ENCODE peak calls at places on chromosomes 3 and 15, in nine cellular contexts. One of them, this sample, is unnamed.

GRCh38 chr3:126208618-126209256 is 28.4 kb upstream of the ALDH1L1 start:
- DNase-seq in GM23248: peak; percentile 70
- DNase-seq in aorta: peak; percentile 96
- DNase-seq in Kasumi-1: peak; percentile 64
- DNase-seq in hepatocyte: peak; percentile 54
- DNase-seq in HFFc6: peak; percentile 97
- DNase-seq in NCI-H82: peak; percentile 7
- DNase-seq in NCI-H510A: no peak
- DNase-seq in HEK293T: no peak
- DNase-seq in this sample: peak; percentile 85

GRCh38 chr15:29711531-29711930 is 110.7 kb downstream of the TJP1 start:
- DNase-seq in HFFc6: no peak
- DNase-seq in aorta: no peak
- DNase-seq in GM23248: no peak
- DNase-seq in NCI-H82: no peak
- DNase-seq in hepatocyte: no peak
- DNase-seq in HEK293T: no peak
- DNase-seq in NCI-H510A: no peak
- DNase-seq in Kasumi-1: no peak
- DNase-seq in this sample: peak; percentile 47

GRCh38 chr15:37020852-37021251 is 79.5 kb downstream of the MEIS2 start:
- DNase-seq in HEK293T: no peak
- DNase-seq in HFFc6: no peak
- DNase-seq in aorta: no peak
- DNase-seq in hepatocyte: no peak
- DNase-seq in GM23248: no peak
- DNase-seq in NCI-H510A: no peak
- DNase-seq in NCI-H82: no peak
- DNase-seq in Kasumi-1: no peak
- DNase-seq in this sample: no peak

GRCh38 chr3:134376786-134377431 is 2.7 kb upstream of the AMOTL2 start:
- DNase-seq in GM23248: no peak
- DNase-seq in NCI-H510A: no peak
- DNase-seq in hepatocyte: no peak
- DNase-seq in NCI-H82: no peak
- DNase-seq in Kasumi-1: no peak
- DNase-seq in aorta: peak; percentile 34
- DNase-seq in HEK293T: no peak
- DNase-seq in HFFc6: no peak
- DNase-seq in this sample: no peak

GRCh38 chr15:47803767-47804166 is 86.5 kb downstream of the SEMA6D start:
- DNase-seq in HEK293T: no peak
- DNase-seq in aorta: no peak
- DNase-seq in hepatocyte: no peak
- DNase-seq in NCI-H82: peak; percentile 23
- DNase-seq in NCI-H510A: no peak
- DNase-seq in HFFc6: no peak
- DNase-seq in Kasumi-1: no peak
- DNase-seq in GM23248: peak; percentile 64
- DNase-seq in this sample: no peak

GRCh38 chr3:13901935-13902584 is 22.2 kb upstream of the WNT7A start:
- DNase-seq in NCI-H510A: no peak
- DNase-seq in hepatocyte: no peak
- DNase-seq in HFFc6: no peak
- DNase-seq in Kasumi-1: no peak
- DNase-seq in GM23248: no peak
- DNase-seq in aorta: no peak
- DNase-seq in HEK293T: no peak
- DNase-seq in NCI-H82: no peak
- DNase-seq in this sample: no peak

GRCh38 chr15:84903751-84904150 is 19.3 kb downstream of the SLC28A1 start:
- DNase-seq in NCI-H510A: no peak
- DNase-seq in GM23248: no peak
- DNase-seq in hepatocyte: no peak
- DNase-seq in aorta: no peak
- DNase-seq in Kasumi-1: no peak
- DNase-seq in HEK293T: no peak
- DNase-seq in NCI-H82: no peak
- DNase-seq in HFFc6: no peak
- DNase-seq in this sample: no peak

GRCh38 chr3:47910777-47911440 is 105.3 kb downstream of the MAP4 start:
- DNase-seq in NCI-H510A: no peak
- DNase-seq in HEK293T: no peak
- DNase-seq in HFFc6: peak; percentile 88
- DNase-seq in hepatocyte: peak; percentile 29
- DNase-seq in aorta: no peak
- DNase-seq in NCI-H82: no peak
- DNase-seq in Kasumi-1: no peak
- DNase-seq in GM23248: peak; percentile 96
- DNase-seq in this sample: peak; percentile 93

GRCh38 chr3:127164615-127165014 is 28.3 kb upstream of the PRR23E start:
- DNase-seq in HFFc6: no peak
- DNase-seq in aorta: peak; percentile 59
- DNase-seq in Kasumi-1: no peak
- DNase-seq in hepatocyte: no peak
- DNase-seq in NCI-H510A: no peak
- DNase-seq in HEK293T: no peak
- DNase-seq in GM23248: no peak
- DNase-seq in NCI-H82: no peak
- DNase-seq in this sample: no peak

GRCh38 chr3:107323723-107324122 is 53.5 kb upstream of the CCDC54 start:
- DNase-seq in HFFc6: no peak
- DNase-seq in HEK293T: no peak
- DNase-seq in NCI-H510A: no peak
- DNase-seq in GM23248: no peak
- DNase-seq in NCI-H82: no peak
- DNase-seq in aorta: no peak
- DNase-seq in Kasumi-1: no peak
- DNase-seq in hepatocyte: no peak
- DNase-seq in this sample: no peak

GRCh38 chr3:127172670-127173515 is 20.0 kb upstream of the PRR23E start:
- DNase-seq in Kasumi-1: no peak
- DNase-seq in HFFc6: peak; percentile 86
- DNase-seq in aorta: peak; percentile 84
- DNase-seq in HEK293T: peak; percentile 27
- DNase-seq in NCI-H82: peak; percentile 92
- DNase-seq in NCI-H510A: peak; percentile 56
- DNase-seq in GM23248: peak; percentile 92
- DNase-seq in hepatocyte: peak; percentile 52
- DNase-seq in this sample: peak; percentile 75

GRCh38 chr15:56052389-56053045 is 59.1 kb upstream of the NEDD4 start:
- DNase-seq in GM23248: peak; percentile 71
- DNase-seq in HFFc6: peak; percentile 57
- DNase-seq in NCI-H510A: no peak
- DNase-seq in NCI-H82: peak; percentile 64
- DNase-seq in HEK293T: peak; percentile 16
- DNase-seq in hepatocyte: peak; percentile 65
- DNase-seq in aorta: no peak
- DNase-seq in Kasumi-1: peak; percentile 85
- DNase-seq in this sample: peak; percentile 63

GRCh38 chr3:123344941-123345594 is 103.8 kb downstream of the ADCY5 start:
- DNase-seq in NCI-H82: peak; percentile 37
- DNase-seq in hepatocyte: no peak
- DNase-seq in GM23248: no peak
- DNase-seq in aorta: peak; percentile 68
- DNase-seq in HFFc6: no peak
- DNase-seq in HEK293T: no peak
- DNase-seq in NCI-H510A: no peak
- DNase-seq in Kasumi-1: no peak
- DNase-seq in this sample: peak; percentile 7

GRCh38 chr3:143644370-143645089 is 203.7 kb downstream of the SLC9A9 start:
- DNase-seq in NCI-H510A: peak; percentile 49
- DNase-seq in Kasumi-1: peak; percentile 69
- DNase-seq in HFFc6: peak; percentile 59
- DNase-seq in NCI-H82: peak; percentile 80
- DNase-seq in GM23248: peak; percentile 87
- DNase-seq in HEK293T: peak; percentile 73
- DNase-seq in aorta: no peak
- DNase-seq in hepatocyte: peak; percentile 84
- DNase-seq in this sample: peak; percentile 88

GRCh38 chr15:29613951-29614382 is 208.3 kb downstream of the TJP1 start:
- DNase-seq in NCI-H510A: no peak
- DNase-seq in aorta: no peak
- DNase-seq in HEK293T: peak; percentile 23
- DNase-seq in NCI-H82: peak; percentile 67
- DNase-seq in Kasumi-1: no peak
- DNase-seq in hepatocyte: no peak
- DNase-seq in GM23248: peak; percentile 56
- DNase-seq in HFFc6: no peak
- DNase-seq in this sample: no peak

GRCh38 chr3:172061724-172062184 is 22.4 kb downstream of the FNDC3B start:
- DNase-seq in NCI-H82: no peak
- DNase-seq in Kasumi-1: peak; percentile 36
- DNase-seq in hepatocyte: peak; percentile 39
- DNase-seq in NCI-H510A: no peak
- DNase-seq in HEK293T: no peak
- DNase-seq in GM23248: peak; percentile 54
- DNase-seq in HFFc6: no peak
- DNase-seq in aorta: no peak
- DNase-seq in this sample: peak; percentile 56

GRCh38 chr15:63156708-63157065 is 590 bp downstream of the RPS27L start:
- DNase-seq in HFFc6: peak; percentile 23
- DNase-seq in HEK293T: peak; percentile 14
- DNase-seq in Kasumi-1: peak; percentile 35
- DNase-seq in aorta: no peak
- DNase-seq in NCI-H82: peak; percentile 48
- DNase-seq in GM23248: peak; percentile 72
- DNase-seq in NCI-H510A: no peak
- DNase-seq in hepatocyte: peak; percentile 62
- DNase-seq in this sample: peak; percentile 48

GRCh38 chr3:20760981-20761380 is 575.0 kb upstream of the SGO1 start:
- DNase-seq in hepatocyte: no peak
- DNase-seq in NCI-H510A: no peak
- DNase-seq in HEK293T: no peak
- DNase-seq in HFFc6: peak; percentile 10
- DNase-seq in NCI-H82: no peak
- DNase-seq in GM23248: peak; percentile 25
- DNase-seq in Kasumi-1: no peak
- DNase-seq in aorta: no peak
- DNase-seq in this sample: no peak

GRCh38 chr3:118504906-118505305 is 529.7 kb downstream of the IGSF11 start:
- DNase-seq in hepatocyte: no peak
- DNase-seq in HFFc6: no peak
- DNase-seq in Kasumi-1: no peak
- DNase-seq in aorta: no peak
- DNase-seq in GM23248: no peak
- DNase-seq in HEK293T: no peak
- DNase-seq in NCI-H510A: no peak
- DNase-seq in NCI-H82: no peak
- DNase-seq in this sample: no peak

GRCh38 chr3:58332575-58333179 is at the start of gene PXK:
- DNase-seq in NCI-H82: peak; percentile 72
- DNase-seq in GM23248: peak; percentile 94
- DNase-seq in HFFc6: peak; percentile 64
- DNase-seq in Kasumi-1: peak; percentile 49
- DNase-seq in NCI-H510A: no peak
- DNase-seq in aorta: peak; percentile 95
- DNase-seq in HEK293T: peak; percentile 81
- DNase-seq in hepatocyte: peak; percentile 88
- DNase-seq in this sample: peak; percentile 79

GRCh38 chr15:39429898-39430357 is 151.0 kb upstream of the THBS1 start:
- DNase-seq in Kasumi-1: no peak
- DNase-seq in hepatocyte: peak; percentile 19
- DNase-seq in aorta: no peak
- DNase-seq in HEK293T: no peak
- DNase-seq in HFFc6: peak; percentile 75
- DNase-seq in NCI-H82: no peak
- DNase-seq in GM23248: peak; percentile 86
- DNase-seq in NCI-H510A: no peak
- DNase-seq in this sample: peak; percentile 92

GRCh38 chr15:85527907-85528306 is 147.5 kb downstream of the AKAP13 start:
- DNase-seq in HEK293T: no peak
- DNase-seq in aorta: no peak
- DNase-seq in NCI-H82: no peak
- DNase-seq in hepatocyte: peak; percentile 34
- DNase-seq in NCI-H510A: no peak
- DNase-seq in GM23248: peak; percentile 95
- DNase-seq in Kasumi-1: no peak
- DNase-seq in HFFc6: peak; percentile 75
- DNase-seq in this sample: peak; percentile 89

GRCh38 chr3:99716463-99716995 is 78.1 kb downstream of the COL8A1 start:
- DNase-seq in Kasumi-1: no peak
- DNase-seq in hepatocyte: no peak
- DNase-seq in HEK293T: no peak
- DNase-seq in NCI-H510A: no peak
- DNase-seq in HFFc6: no peak
- DNase-seq in NCI-H82: no peak
- DNase-seq in aorta: no peak
- DNase-seq in GM23248: no peak
- DNase-seq in this sample: no peak

GRCh38 chr3:177833392-177833791 is 636.1 kb upstream of the TBL1XR1 start:
- DNase-seq in GM23248: no peak
- DNase-seq in HEK293T: no peak
- DNase-seq in hepatocyte: no peak
- DNase-seq in Kasumi-1: no peak
- DNase-seq in NCI-H82: peak; percentile 74
- DNase-seq in aorta: no peak
- DNase-seq in HFFc6: no peak
- DNase-seq in NCI-H510A: no peak
- DNase-seq in this sample: no peak

GRCh38 chr3:9037113-9037715 is 73.9 kb upstream of the RAD18 start:
- DNase-seq in hepatocyte: no peak
- DNase-seq in GM23248: peak; percentile 43
- DNase-seq in aorta: no peak
- DNase-seq in HFFc6: no peak
- DNase-seq in HEK293T: no peak
- DNase-seq in NCI-H82: no peak
- DNase-seq in NCI-H510A: no peak
- DNase-seq in Kasumi-1: peak; percentile 53
- DNase-seq in this sample: no peak

GRCh38 chr15:34436126-34436955 is 1.3 kb downstream of the GOLGA8A start:
- DNase-seq in NCI-H510A: no peak
- DNase-seq in aorta: no peak
- DNase-seq in HEK293T: no peak
- DNase-seq in HFFc6: no peak
- DNase-seq in hepatocyte: no peak
- DNase-seq in NCI-H82: peak; percentile 3
- DNase-seq in GM23248: peak; percentile 41
- DNase-seq in Kasumi-1: no peak
- DNase-seq in this sample: peak; percentile 6

GRCh38 chr3:193771736-193772135 is 178.7 kb downstream of the OPA1 start:
- DNase-seq in HEK293T: no peak
- DNase-seq in NCI-H510A: no peak
- DNase-seq in Kasumi-1: no peak
- DNase-seq in GM23248: no peak
- DNase-seq in hepatocyte: no peak
- DNase-seq in aorta: no peak
- DNase-seq in NCI-H82: no peak
- DNase-seq in HFFc6: no peak
- DNase-seq in this sample: no peak

GRCh38 chr3:18847583-18848197 is 300.6 kb upstream of the KCNH8 start:
- DNase-seq in HEK293T: peak; percentile 19
- DNase-seq in GM23248: no peak
- DNase-seq in NCI-H510A: no peak
- DNase-seq in NCI-H82: peak; percentile 58
- DNase-seq in HFFc6: no peak
- DNase-seq in Kasumi-1: peak; percentile 61
- DNase-seq in hepatocyte: no peak
- DNase-seq in aorta: no peak
- DNase-seq in this sample: no peak

GRCh38 chr3:27454914-27455313 is 29.3 kb downstream of the SLC4A7 start:
- DNase-seq in GM23248: peak; percentile 50
- DNase-seq in hepatocyte: no peak
- DNase-seq in HEK293T: no peak
- DNase-seq in Kasumi-1: no peak
- DNase-seq in aorta: no peak
- DNase-seq in NCI-H510A: no peak
- DNase-seq in HFFc6: no peak
- DNase-seq in NCI-H82: no peak
- DNase-seq in this sample: peak; percentile 37

GRCh38 chr3:21962456-21962855 is 211.4 kb upstream of the ZNF385D start:
- DNase-seq in Kasumi-1: no peak
- DNase-seq in NCI-H82: no peak
- DNase-seq in HEK293T: no peak
- DNase-seq in HFFc6: no peak
- DNase-seq in hepatocyte: no peak
- DNase-seq in aorta: no peak
- DNase-seq in GM23248: peak; percentile 26
- DNase-seq in NCI-H510A: no peak
- DNase-seq in this sample: peak; percentile 65

GRCh38 chr3:112499328-112499727 is at the start of gene BTLA:
- DNase-seq in Kasumi-1: no peak
- DNase-seq in NCI-H82: no peak
- DNase-seq in HEK293T: no peak
- DNase-seq in GM23248: no peak
- DNase-seq in hepatocyte: no peak
- DNase-seq in NCI-H510A: no peak
- DNase-seq in HFFc6: no peak
- DNase-seq in aorta: no peak
- DNase-seq in this sample: no peak